ENCODE peak calls at places on chromosome 4, in four cellular contexts. V, F, C and K are unnamed samples.

GRCh38 chr4:64890131-64890710 is 481.0 kb upstream of the TECRL start:
- DNase-seq in C (no peak), V (no peak), F (no peak), K (no peak)

GRCh38 chr4:41339812-41340809 is 83.4 kb downstream of the UCHL1 start:
- DNase-seq in F (no peak), V (peak; percentile 66), C (peak; percentile 34), K (no peak)

GRCh38 chr4:5632043-5632440 is 76.3 kb downstream of the EVC2 start:
- DNase-seq in C (no peak), F (no peak), V (no peak), K (no peak)

GRCh38 chr4:113040793-113041192 is 8.7 kb upstream of the ANK2 start:
- DNase-seq in V (no peak), F (no peak), C (no peak), K (no peak)

GRCh38 chr4:24488399-24489164 is 95.8 kb downstream of the DHX15 start:
- DNase-seq in V (peak; percentile 87), C (peak; percentile 62), F (peak; percentile 44), K (peak; percentile 82)

GRCh38 chr4:182144621-182145359 is 98.4 kb upstream of the TENM3 start:
- DNase-seq in F (no peak), C (peak; percentile 22), V (peak; percentile 36), K (no peak)

GRCh38 chr4:113248320-113248719 is 198.9 kb downstream of the ANK2 start:
- DNase-seq in V (peak; percentile 83), F (peak; percentile 10), C (no peak), K (no peak)

GRCh38 chr4:141131738-141132688 is 1.3 kb downstream of the RNF150 start:
- DNase-seq in V (peak; percentile 38), C (peak; percentile 20), F (no peak), K (peak; percentile 19)

GRCh38 chr4:142262956-142263355 is 583.1 kb downstream of the INPP4B start:
- DNase-seq in V (no peak), F (no peak), C (no peak), K (no peak)

GRCh38 chr4:87326460-87326859 is 3.8 kb upstream of the HSD17B13 start:
- DNase-seq in F (no peak), C (no peak), V (no peak), K (no peak)

GRCh38 chr4:189870835-189871234 is 69.8 kb upstream of the FRG1 start:
- DNase-seq in C (no peak), V (no peak), F (no peak), K (no peak)

GRCh38 chr4:143700060-143700419 is 435 bp downstream of the FREM3 start:
- DNase-seq in F (no peak), C (no peak), V (peak; percentile 46), K (no peak)

GRCh38 chr4:157558016-157558415 is 337.5 kb downstream of the GRIA2 start:
- DNase-seq in F (no peak), C (no peak), V (no peak), K (no peak)

GRCh38 chr4:87060957-87061356 is 126.1 kb downstream of the AFF1 start:
- DNase-seq in C (peak; percentile 88), V (no peak), F (no peak), K (no peak)

GRCh38 chr4:152102184-152103000 is 341.6 kb upstream of the GATB start:
- DNase-seq in C (peak; percentile 92), V (no peak), F (peak; percentile 35), K (no peak)

GRCh38 chr4:158811704-158812103 is 42.9 kb downstream of the FNIP2 start:
- DNase-seq in C (no peak), V (no peak), F (no peak), K (peak; percentile 55)

GRCh38 chr4:158812543-158812942 is 43.7 kb downstream of the FNIP2 start:
- DNase-seq in V (no peak), F (peak; percentile 84), C (no peak), K (no peak)

GRCh38 chr4:158811216-158811540 is 42.4 kb downstream of the FNIP2 start:
- DNase-seq in V (no peak), F (no peak), C (no peak), K (no peak)

GRCh38 chr4:158813113-158813512 is 44.3 kb downstream of the FNIP2 start:
- DNase-seq in V (no peak), C (no peak), F (no peak), K (no peak)

GRCh38 chr4:158812133-158812532 is 43.3 kb downstream of the FNIP2 start:
- DNase-seq in C (no peak), F (no peak), V (no peak), K (no peak)
- H3K27ac ChIP-seq in C (no peak overlapping the region), F (peak overlapping the region; percentile 74), V (no peak overlapping the region), K (peak overlapping the region; percentile 83)

GRCh38 chr4:2378898-2379297 is 39.5 kb downstream of the ZFYVE28 start:
- DNase-seq in V (no peak), F (no peak), C (no peak), K (no peak)
- H3K4me1 ChIP-seq in V (no peaks in the 10 kb centered on the region), F (no peaks in the 10 kb centered on the region), C (no peaks in the 10 kb centered on the region), K (no peaks in the 10 kb centered on the region)

GRCh38 chr4:130563185-130563890 is 1467.4 kb downstream of the C4orf33 start:
- DNase-seq in V (peak; percentile 81), C (peak; percentile 72), F (peak; percentile 8), K (peak; percentile 16)
- H3K9ac ChIP-seq in V (no peak overlapping the region), C (peak overlapping the region; percentile 9), F (no peak overlapping the region), K (no peak overlapping the region)

GRCh38 chr4:7310441-7310840 is 118.1 kb downstream of the SORCS2 start:
- DNase-seq in F (no peak), V (no peak), C (no peak), K (no peak)
- H3K27ac ChIP-seq in F (no peak overlapping the region), V (no peak overlapping the region), C (no peak overlapping the region), K (no peak overlapping the region)

DNA sequence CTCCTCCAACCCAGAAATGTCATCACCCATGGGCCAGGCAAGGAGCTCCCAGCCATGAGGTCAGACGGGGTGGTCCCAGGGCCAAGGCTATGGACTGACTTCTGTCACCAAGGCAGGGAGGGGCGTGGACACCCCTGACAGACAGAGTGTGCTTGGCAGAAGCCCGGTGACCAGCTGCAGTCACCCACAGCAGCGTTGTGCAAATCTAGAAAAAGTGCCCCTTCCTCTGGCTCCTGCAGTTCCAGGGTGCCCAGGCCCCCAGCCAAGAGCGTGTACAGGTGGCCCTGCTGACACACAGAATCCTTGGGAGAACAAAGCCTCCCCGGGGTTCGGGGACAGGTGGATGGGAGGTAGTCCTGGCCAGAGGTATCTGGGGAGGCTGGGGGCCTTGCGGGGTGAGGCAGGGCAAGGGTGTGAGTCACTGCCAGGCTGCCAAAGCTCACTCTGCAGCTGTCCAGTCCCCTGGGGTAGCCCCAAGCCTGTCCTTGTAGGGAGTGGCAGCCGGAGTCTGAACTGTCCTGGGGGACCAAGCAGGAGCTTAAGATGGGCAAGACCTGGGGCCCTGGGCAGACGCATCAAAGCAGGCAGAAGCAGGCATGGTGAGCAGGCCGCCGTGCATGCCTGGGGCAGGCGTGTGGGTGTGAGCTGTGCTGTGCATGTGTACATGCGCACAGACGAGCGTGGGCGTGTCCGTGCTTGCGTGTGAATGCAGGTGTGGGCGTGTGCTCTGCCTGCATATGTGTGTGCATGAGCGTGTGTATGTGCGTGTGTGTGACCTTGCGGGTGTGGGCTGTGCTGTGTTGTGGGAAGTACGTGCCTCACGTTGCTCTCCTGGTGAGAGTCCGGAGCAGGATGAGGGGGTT is 3.3 kb downstream of the MYL5 start:
- DNase-seq in V (peak; percentile 29), C (no peak), F (peak; percentile 37), K (peak; percentile 82)
- H3K4me1 ChIP-seq in V (peaks cover 3% of the 10 kb centered on the region), C (peaks cover 12% of the 10 kb centered on the region), F (peaks cover 76% of the 10 kb centered on the region), K (peaks cover 2% of the 10 kb centered on the region)

DNA sequence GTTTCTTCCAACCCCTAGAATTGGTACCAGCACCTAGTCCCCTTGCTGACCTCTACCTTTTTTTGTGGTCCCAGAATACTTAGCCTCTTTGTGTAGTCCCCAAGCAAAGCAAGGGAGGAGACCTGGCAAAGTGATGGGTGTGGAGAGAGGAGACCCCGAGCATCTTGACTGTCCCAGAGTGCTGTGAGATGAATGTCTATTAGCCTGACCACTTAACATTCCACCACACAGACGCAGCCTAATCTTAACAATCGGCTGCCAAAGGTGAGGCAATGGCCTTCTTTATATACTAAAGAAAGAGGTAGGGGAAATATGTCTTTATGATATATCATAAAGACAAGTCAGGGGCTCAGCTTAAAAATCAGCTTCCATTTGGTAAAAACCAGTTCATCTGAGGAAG is 55.9 kb downstream of the TRIM2 start:
- DNase-seq in V (peak; percentile 50), F (no peak), C (no peak), K (no peak)
- H3K9ac ChIP-seq in V (peak overlapping the region; percentile 20), F (no peak overlapping the region), C (no peak overlapping the region), K (no peak overlapping the region)

DNA sequence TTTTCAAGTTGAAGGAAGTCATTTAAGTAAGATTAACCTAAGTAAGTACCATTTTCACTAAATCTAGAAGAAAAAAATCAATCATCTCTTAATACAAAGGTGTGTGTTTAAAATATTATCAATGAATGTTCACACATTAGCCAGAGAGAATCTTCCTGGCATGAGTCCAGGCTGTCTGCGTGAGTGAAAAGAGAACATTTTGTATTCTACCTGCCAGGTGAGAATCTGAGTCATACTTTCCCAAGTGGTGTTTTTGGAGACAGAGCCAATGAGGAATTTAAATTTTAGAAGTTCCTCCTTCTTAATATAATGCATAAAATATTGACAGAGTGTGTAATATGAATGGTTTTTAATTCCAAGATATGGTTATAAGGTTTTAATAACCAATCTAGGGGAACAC is 371.8 kb upstream of the NR3C2 start:
- DNase-seq in V (no peak), F (no peak), C (no peak), K (no peak)
- H3K27ac ChIP-seq in V (no peak overlapping the region), F (no peak overlapping the region), C (no peak overlapping the region), K (no peak overlapping the region)

GRCh38 chr4:16213107-16213506 is 13.2 kb downstream of the TAPT1 start:
- DNase-seq in V (no peak), F (no peak), C (peak; percentile 74), K (no peak)

GRCh38 chr4:16212138-16212782 is 14.0 kb downstream of the TAPT1 start:
- DNase-seq in F (no peak), C (no peak), V (no peak), K (no peak)

GRCh38 chr4:16222957-16223527 is 3.2 kb downstream of the TAPT1 start:
- DNase-seq in F (peak; percentile 77), C (peak; percentile 16), V (no peak), K (no peak)

GRCh38 chr4:16218950-16219349 is 7.3 kb downstream of the TAPT1 start:
- DNase-seq in F (no peak), V (no peak), C (no peak), K (no peak)

DNA sequence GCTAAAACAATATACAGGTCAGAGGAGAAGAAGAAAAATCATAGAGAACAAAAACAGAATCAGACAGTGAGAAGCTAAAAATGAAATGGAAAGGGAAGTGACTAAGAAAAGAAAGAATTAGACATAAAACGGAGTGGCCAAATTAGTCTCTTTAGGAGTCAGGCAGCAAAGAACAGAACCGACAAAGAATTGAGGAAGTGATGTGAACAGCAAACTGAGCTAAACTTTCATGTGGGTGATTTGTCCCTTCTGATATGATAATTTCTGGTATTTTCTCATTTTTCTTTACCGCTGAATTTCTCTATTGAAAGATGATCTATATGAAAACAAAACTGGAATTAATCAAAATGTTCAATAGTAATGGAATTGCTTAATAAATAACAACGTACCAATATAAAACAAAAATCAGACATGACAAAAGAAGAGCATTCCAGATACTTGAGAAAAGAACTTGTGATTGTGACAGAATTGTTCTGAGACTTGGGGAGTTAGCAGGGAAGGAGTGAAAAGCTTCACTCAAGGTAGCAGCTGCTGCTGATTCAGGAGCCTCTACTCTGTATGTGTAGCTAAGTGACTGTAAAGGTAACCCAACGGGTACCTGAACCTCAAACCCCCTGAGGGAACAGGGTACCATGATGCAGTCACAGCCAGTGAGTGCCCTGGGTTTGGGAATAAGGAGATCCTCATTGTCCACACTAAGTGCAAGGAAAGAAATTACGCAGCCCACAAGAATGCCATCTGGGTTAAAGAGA is 8.8 kb downstream of the TAPT1 start:
- DNase-seq in C (no peak), F (no peak), V (no peak), K (no peak)
- H3K4me1 ChIP-seq in C (peaks cover 3% of the 10 kb centered on the region), F (peaks cover 22% of the 10 kb centered on the region), V (no peaks in the 10 kb centered on the region), K (no peaks in the 10 kb centered on the region)